ENCODE peak calls at places on chromosomes 7 and 10, in eight cellular contexts. B is H54; F is BJ; Y is activated CD8-positive, alpha-beta memory T cell treated with anti-CD3 and anti-CD28 coated beads for 48 hours; X is NCI-H1092 treated with DMSO at 0.1 percent for 48 hours; O is AG09319; S is neural crest cell; D is DMS 273 treated with DMSO at 0.1 percent for 48 hours. U is an unnamed sample.
A peak's percentile ranks its signal among the peaks of the same experiment; 100 is the strongest.

GRCh38 chr7:109699661-109700060 is 1130.0 kb downstream of the DNAJB9 start:
- DNase-seq in B (no peak), F (no peak), Y (no peak), X (no peak), O (no peak), S (no peak), D (no peak), U (no peak)

GRCh38 chr7:155852426-155853301 is 40.4 kb upstream of the SHH start:
- DNase-seq in B (no peak), F (no peak), Y (no peak), X (no peak), O (no peak), S (no peak), D (no peak), U (no peak)

GRCh38 chr7:140080919-140081318 is 18.2 kb upstream of the PARP12 start:
- DNase-seq in B (no peak), F (no peak), Y (no peak), X (peak; percentile 13), O (no peak), S (no peak), D (no peak), U (no peak)

GRCh38 chr7:69363131-69363530 is 235.1 kb upstream of the AUTS2 start:
- DNase-seq in B (no peak), F (no peak), Y (no peak), X (no peak), O (no peak), S (no peak), D (no peak), U (no peak)

GRCh38 chr10:100508691-100509150 is 10.9 kb downstream of the SEC31B start:
- DNase-seq in B (peak; percentile 58), F (no peak), Y (no peak), X (peak; percentile 26), O (peak; percentile 23), S (peak; percentile 31), D (no peak), U (peak; percentile 40)

GRCh38 chr7:115359919-115360318 is 438.0 kb downstream of the MDFIC start:
- DNase-seq in B (no peak), F (no peak), Y (no peak), X (no peak), O (no peak), S (no peak), D (no peak), U (no peak)

GRCh38 chr10:83539528-83540308 is 599.6 kb upstream of the GHITM start:
- DNase-seq in B (no peak), F (peak; percentile 74), Y (no peak), X (no peak), O (no peak), S (no peak), D (peak; percentile 3), U (no peak)

GRCh38 chr10:27679996-27680395 is 65.6 kb downstream of the MKX start:
- DNase-seq in B (no peak), F (no peak), Y (no peak), X (no peak), O (no peak), S (no peak), D (no peak), U (no peak)

GRCh38 chr7:44748948-44749731 is 493 bp downstream of the ZMIZ2 start:
- DNase-seq in B (no peak), F (no peak), Y (peak; percentile 26), X (peak; percentile 19), O (no peak), S (no peak), D (no peak), U (peak; percentile 89)

GRCh38 chr7:155449008-155449879 is 8.7 kb upstream of the EN2 start:
- DNase-seq in B (no peak), F (no peak), Y (no peak), X (no peak), O (no peak), S (no peak), D (no peak), U (no peak)

GRCh38 chr7:29987083-29987482 is 2.5 kb downstream of the SCRN1 start:
- DNase-seq in B (peak; percentile 45), F (no peak), Y (no peak), X (no peak), O (peak; percentile 23), S (no peak), D (no peak), U (no peak)

GRCh38 chr7:138359891-138360582 is 100.0 kb upstream of the TRIM24 start:
- DNase-seq in B (no peak), F (no peak), Y (no peak), X (no peak), O (no peak), S (no peak), D (no peak), U (no peak)

GRCh38 chr10:128629111-128630096 is 503.2 kb upstream of the MKI67 start:
- DNase-seq in B (peak; percentile 9), F (no peak), Y (no peak), X (no peak), O (no peak), S (no peak), D (no peak), U (no peak)

GRCh38 chr7:30168800-30169584 is 34.2 kb downstream of the MTURN start:
- DNase-seq in B (peak; percentile 91), F (peak; percentile 81), Y (no peak), X (no peak), O (peak; percentile 67), S (no peak), D (no peak), U (no peak)

GRCh38 chr7:43650457-43651052 is 67.6 kb downstream of the STK17A start:
- DNase-seq in B (no peak), F (peak; percentile 83), Y (no peak), X (no peak), O (no peak), S (no peak), D (no peak), U (no peak)

GRCh38 chr10:11687779-11688447 is 54.3 kb upstream of the ECHDC3 start:
- DNase-seq in B (no peak), F (no peak), Y (no peak), X (no peak), O (no peak), S (no peak), D (no peak), U (no peak)

GRCh38 chr7:17516768-17517167 is 218.3 kb downstream of the AHR start:
- DNase-seq in B (no peak), F (peak; percentile 75), Y (no peak), X (no peak), O (peak; percentile 72), S (no peak), D (no peak), U (no peak)